ENCODE peak calls at places on chromosomes 7 and 10, in nine cellular contexts. G is CD4-positive, CD25-positive, alpha-beta regulatory T cell; D is EH; B is posterior cingulate gyrus; O is NCI-H1105; L is NCI-H2227 treated with DMSO at 0.1 percent for 48 hours; N is activated CD8-positive, alpha-beta memory T cell treated with anti-CD3 and anti-CD28 coated beads for 1 hour; K is central memory CD4-positive, alpha-beta T cell; M is T47D. U is an unnamed sample.

GRCh38 chr7:100865372-100865911 is 1.7 kb upstream of the TRIP6 start:
- DNase-seq in N (no peak), M (no peak), B (no peak), O (peak; percentile 72), G (no peak), D (peak; percentile 68), L (no peak), K (no peak), U (peak; percentile 69)

GRCh38 chr10:117342638-117343037 is 32.6 kb downstream of the PDZD8 start:
- DNase-seq in L (no peak), K (no peak), N (no peak), O (no peak), G (no peak), M (peak; percentile 9), B (no peak), D (peak; percentile 94), U (no peak)

GRCh38 chr7:44574286-44574872 is 671 bp upstream of the DDX56 start:
- DNase-seq in N (no peak), O (peak; percentile 40), L (no peak), M (no peak), G (no peak), D (no peak), K (no peak), B (no peak), U (no peak)

GRCh38 chr7:127514499-127514898 is 70.9 kb downstream of the GCC1 start:
- DNase-seq in O (peak; percentile 26), D (peak; percentile 51), L (peak; percentile 52), M (peak; percentile 68), B (no peak), K (peak; percentile 32), N (no peak), G (peak; percentile 56), U (no peak)

GRCh38 chr10:77925795-77926565 is 575 bp downstream of the DLG5 start:
- DNase-seq in B (peak; percentile 54), O (no peak), G (peak; percentile 8), K (no peak), L (no peak), D (peak; percentile 49), N (no peak), M (peak; percentile 71), U (peak; percentile 80)

GRCh38 chr7:117061751-117062150 is 108.5 kb downstream of the ST7 start:
- DNase-seq in M (no peak), B (no peak), L (no peak), D (peak; percentile 65), N (no peak), K (no peak), G (no peak), O (no peak), U (no peak)

GRCh38 chr7:136275794-136276193 is 298.6 kb upstream of the MTPN start:
- DNase-seq in G (no peak), O (no peak), K (no peak), N (no peak), L (no peak), D (no peak), M (no peak), B (no peak), U (no peak)

GRCh38 chr7:47535704-47536628 is 45.9 kb downstream of the TNS3 start:
- DNase-seq in M (no peak), O (no peak), L (no peak), B (no peak), G (no peak), K (no peak), N (no peak), D (peak; percentile 54), U (no peak)

GRCh38 chr10:63672491-63672890 is 151.3 kb downstream of the REEP3 start:
- DNase-seq in O (no peak), N (no peak), L (no peak), G (no peak), B (no peak), D (no peak), K (no peak), M (no peak), U (no peak)

GRCh38 chr7:5773661-5774086 is 7.8 kb downstream of the RNF216 start:
- DNase-seq in N (peak; percentile 8), G (peak; percentile 40), O (no peak), L (no peak), K (no peak), M (no peak), B (no peak), D (peak; percentile 96), U (no peak)

GRCh38 chr7:4151926-4152549 is 530.1 kb upstream of the FOXK1 start:
- DNase-seq in N (no peak), B (no peak), O (no peak), M (no peak), L (no peak), G (no peak), D (no peak), K (no peak), U (no peak)

U was measured in spleen.